ENCODE peak calls at places on chromosomes 13 and 19, in nine cellular contexts. D is stomach, H is transverse colon, O is ovary, R is tibial nerve, G is suprapubic skin, T is SK-N-SH, C is sigmoid colon, X is esophagus muscularis mucosa. B is an unnamed sample. For H3K27me3, the result is how much of the 10 kb centered on the place peaks cover.

GRCh38 chr19:1851581-1852293 is 3.5 kb upstream of the REXO1 start:
- DNase-seq in H (no peak), D (no peak), C (no peak), R (no peak), T (no peak), X (no peak), G (no peak), O (no peak), B (no peak)

GRCh38 chr13:50358221-50358620 is 343.0 kb downstream of the KCNRG start:
- DNase-seq in T (peak), X (peak), C (no peak), D (no peak), R (no peak), G (no peak), O (no peak), H (no peak), B (no peak)

GRCh38 chr19:32532233-32532632 is 48.8 kb upstream of the PDCD5 start:
- DNase-seq in D (no peak), G (no peak), X (no peak), T (no peak), O (no peak), H (no peak), R (no peak), C (no peak), B (no peak)

GRCh38 chr19:13085673-13086072 is 17.0 kb downstream of the LYL1 start:
- DNase-seq in T (no peak), G (no peak), D (no peak), X (no peak), H (no peak), C (no peak), O (no peak), R (no peak), B (no peak)

GRCh38 chr19:17305211-17305516 is 508 bp upstream of the MRPL34 start:
- DNase-seq in O (no peak), H (no peak), X (no peak), T (no peak), C (no peak), D (no peak), G (no peak), R (no peak), B (no peak)

GRCh38 chr19:13098291-13099072 is 4.2 kb downstream of the LYL1 start:
- DNase-seq in G (no peak), R (no peak), O (no peak), X (no peak), C (peak), T (no peak), D (no peak), H (no peak), B (no peak)

GRCh38 chr13:25214371-25215252 is 42.5 kb upstream of the AMER2 start:
- DNase-seq in C (peak), H (no peak), D (no peak), R (peak), X (no peak), G (no peak), T (no peak), O (no peak), B (no peak)

GRCh38 chr19:51141181-51141580 is 920 bp upstream of the SIGLEC7 start:
- DNase-seq in C (no peak), T (no peak), X (no peak), R (no peak), G (no peak), O (no peak), H (no peak), D (no peak), B (no peak)

GRCh38 chr13:30158774-30159445 is 148.4 kb downstream of the KATNAL1 start:
- DNase-seq in T (no peak), H (no peak), G (no peak), C (peak), X (no peak), O (peak), D (peak), R (peak), B (no peak)

GRCh38 chr13:113002206-113002821 is 33.3 kb downstream of the MCF2L start:
- DNase-seq in H (peak), C (no peak), T (peak), O (no peak), X (no peak), D (no peak), G (no peak), R (no peak), B (peak)

GRCh38 chr13:74062933-74063332 is 71.3 kb downstream of the KLF12 start:
- DNase-seq in C (peak), H (peak), G (no peak), T (no peak), R (no peak), D (no peak), O (peak), X (no peak), B (no peak)

GRCh38 chr19:28468701-28469459 is 744.1 kb downstream of the UQCRFS1 start:
- DNase-seq in O (no peak), H (peak), G (no peak), X (no peak), C (peak), D (no peak), R (no peak), T (no peak), B (peak)

GRCh38 chr13:114033541-114034315 is 59.9 kb upstream of the C13orf46 start:
- DNase-seq in C (no peak), O (no peak), T (no peak), R (no peak), H (no peak), X (no peak), G (no peak), D (no peak), B (no peak)

GRCh38 chr13:112790735-112791641 is 101.2 kb downstream of the ATP11A start:
- DNase-seq in G (peak), C (no peak), X (no peak), O (no peak), T (no peak), D (peak), H (no peak), R (no peak), B (peak)

DNA sequence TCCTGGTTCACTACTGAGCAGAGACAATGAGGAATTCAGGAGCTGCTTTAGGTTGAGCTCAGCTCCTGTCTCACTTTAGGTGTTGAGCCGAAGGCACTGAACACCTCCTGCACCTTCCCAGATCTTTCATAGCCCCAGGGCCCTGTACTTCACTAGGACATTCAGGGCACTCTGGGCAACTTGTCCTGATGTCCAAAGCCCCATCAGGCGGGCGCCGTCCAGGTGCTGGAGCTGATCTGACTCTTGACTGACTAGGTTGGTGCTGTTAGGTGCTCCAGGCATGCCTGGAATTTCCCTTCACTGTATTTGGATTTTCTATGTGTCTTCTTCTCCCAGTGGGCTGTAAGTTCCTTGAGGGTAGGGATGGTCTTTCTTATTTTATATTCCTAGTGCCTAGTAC is 48.4 kb upstream of the CNMD start:
- DNase-seq in C (no peak), G (no peak), O (no peak), X (no peak), D (no peak), T (no peak), R (no peak), H (no peak), B (no peak)
- H3K27me3 ChIP-seq in C (under half), G (under half), O (under half), X (under half), D (under half), T (under half), R (under half), H (under half), B (under half)

GRCh38 chr13:91664036-91664435 is 265.6 kb downstream of the GPC5 start:
- DNase-seq in X (no peak), C (no peak), T (peak), D (no peak), G (no peak), R (no peak), O (no peak), H (peak), B (no peak)
- TF ChIP-seq EP300 in X (no peak), C (no peak), T (no peak), D (no peak), G (no peak), R (no peak), O (no peak), H (no peak), B (no peak)

GRCh38 chr13:18947376-18947977 is 234.1 kb downstream of the TUBA3C start:
- DNase-seq in R (no peak), O (no peak), G (no peak), H (no peak), C (no peak), D (no peak), X (no peak), T (no peak), B (no peak)
- H3K27me3 ChIP-seq in R (under half), O (under half), G (under half), H (under half), C (under half), D (under half), X (under half), T (under half), B (under half)

DNA sequence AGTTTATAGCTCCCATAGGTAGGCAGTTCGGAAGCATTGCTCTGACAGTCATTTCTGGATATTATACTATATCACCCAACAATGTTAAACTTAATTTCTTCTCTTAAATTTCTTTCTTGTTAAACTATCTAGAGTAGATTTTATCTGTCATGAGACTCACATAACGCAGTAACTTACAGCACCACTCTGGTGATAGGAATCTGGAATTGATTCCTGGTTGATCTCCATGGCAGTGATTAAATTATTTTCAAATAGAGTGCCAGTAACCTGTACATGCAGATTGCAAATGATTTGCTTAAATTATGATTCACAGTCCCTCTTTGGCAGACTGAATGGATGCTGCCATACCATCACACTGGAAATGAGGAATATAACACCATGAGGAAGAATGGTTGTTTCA is 722.1 kb downstream of the DACH1 start:
- DNase-seq in D (no peak), H (no peak), R (no peak), C (no peak), T (no peak), O (no peak), G (no peak), X (no peak), B (no peak)
- TF ChIP-seq EP300 in D (no peak), H (no peak), R (no peak), C (no peak), T (no peak), O (no peak), G (no peak), X (no peak), B (no peak)

DNA sequence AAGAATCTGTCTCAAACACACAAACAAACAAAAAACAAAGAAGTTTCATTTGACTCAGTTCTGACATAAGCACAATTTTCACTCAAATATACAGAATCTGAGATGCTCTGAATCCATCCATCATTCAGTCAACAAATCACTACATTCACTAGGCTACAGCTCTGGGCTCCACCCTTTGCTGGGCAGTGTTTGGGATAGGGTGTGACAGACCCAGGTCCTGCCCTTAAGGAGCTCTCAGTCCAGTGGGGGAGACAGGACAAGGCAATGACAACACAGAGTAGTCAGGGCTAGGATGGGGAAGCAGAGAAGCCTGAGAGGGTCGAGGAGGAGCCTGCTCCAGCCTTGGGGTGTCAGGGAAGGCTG is 45.3 kb downstream of the SPTBN4 start:
- DNase-seq in G (no peak), T (no peak), X (no peak), O (no peak), H (no peak), C (no peak), D (no peak), R (no peak), B (no peak)
- H3K27me3 ChIP-seq in G (under half), T (under half), X (under half), O (under half), H (half or more), C (under half), D (under half), R (under half), B (under half)

GRCh38 chr13:45542391-45542790 is 73.1 kb downstream of the ERICH6B start:
- DNase-seq in T (no peak), X (peak), C (no peak), G (no peak), R (no peak), D (no peak), O (no peak), H (no peak), B (peak)
- TF ChIP-seq EP300 in T (no peak), X (no peak), C (no peak), G (no peak), R (no peak), D (no peak), O (no peak), H (no peak), B (no peak)

GRCh38 chr19:4596033-4596904 is 36.8 kb upstream of the SEMA6B start:
- DNase-seq in X (no peak), T (no peak), G (no peak), R (no peak), C (no peak), O (no peak), D (no peak), H (no peak), B (no peak)
- H3K27me3 ChIP-seq in X (under half), T (under half), G (half or more), R (half or more), C (under half), O (under half), D (half or more), H (half or more), B (under half)

DNA sequence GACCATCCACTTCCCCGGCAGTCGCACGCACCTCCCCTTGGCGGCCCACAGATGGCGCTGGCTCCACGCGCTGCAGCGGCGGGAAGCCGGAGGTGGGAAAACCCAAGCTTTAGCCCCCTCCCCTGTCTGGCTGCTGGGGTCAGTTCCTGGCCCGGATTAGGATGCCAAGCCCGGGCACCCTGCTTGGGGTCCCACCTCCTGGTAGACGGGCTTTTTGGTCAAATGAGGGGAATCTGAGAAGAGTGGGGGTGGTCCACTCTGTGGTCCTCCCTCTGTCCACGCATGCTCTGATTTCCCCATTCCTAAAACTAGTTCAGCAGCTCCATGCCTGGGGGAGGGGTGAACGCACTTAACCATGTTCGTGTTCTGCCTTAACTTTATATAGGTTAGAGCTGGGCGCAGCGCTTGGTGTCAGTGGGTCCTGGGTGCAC is 8.1 kb upstream of the ADGRE2 start:
- DNase-seq in R (no peak), O (no peak), D (no peak), C (no peak), T (peak), H (no peak), X (peak), G (no peak), B (peak)
- TF ChIP-seq EP300 in R (no peak), O (no peak), D (no peak), C (no peak), T (no peak), H (no peak), X (no peak), G (no peak), B (no peak)

GRCh38 chr13:99996177-99996705 is 14.7 kb downstream of the ZIC2 start:
- DNase-seq in R (no peak), X (no peak), G (no peak), D (no peak), O (no peak), T (no peak), H (no peak), C (no peak), B (no peak)
- H3K27me3 ChIP-seq in R (half or more), X (half or more), G (half or more), D (half or more), O (under half), T (half or more), H (half or more), C (half or more), B (under half)